ENCODE peak calls at places on chromosomes 16 and 17, in nine cellular contexts. One of them, this sample, is unnamed.

GRCh38 chr16:89430436-89431157 is 59.8 kb downstream of the ANKRD11 start:
- DNase-seq in OCI-LY7: no peak
- DNase-seq in left lung: no peak
- DNase-seq in body of pancreas: no peak
- DNase-seq in Caco-2: peak; percentile 58
- DNase-seq in fibroblast of the aortic adventitia: no peak
- DNase-seq in HepG2: peak; percentile 77
- DNase-seq in cardiac muscle cell: no peak
- DNase-seq in A549: no peak
- DNase-seq in this sample: peak; percentile 79

GRCh38 chr16:87487361-87487924 is 5.4 kb downstream of the ZCCHC14 start:
- DNase-seq in body of pancreas: peak; percentile 82
- DNase-seq in left lung: peak; percentile 76
- DNase-seq in HepG2: peak; percentile 97
- DNase-seq in Caco-2: peak; percentile 80
- DNase-seq in OCI-LY7: no peak
- DNase-seq in fibroblast of the aortic adventitia: no peak
- DNase-seq in A549: no peak
- DNase-seq in cardiac muscle cell: peak; percentile 30
- DNase-seq in this sample: no peak

GRCh38 chr17:73989671-73990070 is 213.8 kb upstream of the RPL38 start:
- DNase-seq in fibroblast of the aortic adventitia: no peak
- DNase-seq in body of pancreas: no peak
- DNase-seq in A549: no peak
- DNase-seq in OCI-LY7: no peak
- DNase-seq in Caco-2: no peak
- DNase-seq in HepG2: no peak
- DNase-seq in cardiac muscle cell: peak; percentile 38
- DNase-seq in left lung: no peak
- DNase-seq in this sample: no peak

GRCh38 chr16:69243479-69243878 is 56.5 kb downstream of the SNTB2 start:
- DNase-seq in Caco-2: no peak
- DNase-seq in cardiac muscle cell: no peak
- DNase-seq in A549: no peak
- DNase-seq in fibroblast of the aortic adventitia: peak; percentile 63
- DNase-seq in body of pancreas: no peak
- DNase-seq in left lung: no peak
- DNase-seq in OCI-LY7: no peak
- DNase-seq in HepG2: no peak
- DNase-seq in this sample: no peak

GRCh38 chr17:73634629-73635028 is 9.6 kb downstream of the SDK2 start:
- DNase-seq in HepG2: no peak
- DNase-seq in fibroblast of the aortic adventitia: no peak
- DNase-seq in A549: no peak
- DNase-seq in left lung: no peak
- DNase-seq in body of pancreas: no peak
- DNase-seq in OCI-LY7: no peak
- DNase-seq in Caco-2: no peak
- DNase-seq in cardiac muscle cell: no peak
- DNase-seq in this sample: no peak

GRCh38 chr17:17186051-17186450 is 20.1 kb downstream of the PLD6 start:
- DNase-seq in Caco-2: no peak
- DNase-seq in A549: no peak
- DNase-seq in body of pancreas: no peak
- DNase-seq in cardiac muscle cell: peak; percentile 24
- DNase-seq in left lung: no peak
- DNase-seq in HepG2: no peak
- DNase-seq in OCI-LY7: no peak
- DNase-seq in fibroblast of the aortic adventitia: no peak
- DNase-seq in this sample: peak; percentile 58

GRCh38 chr17:15917439-15918027 is 27.4 kb upstream of the ADORA2B start:
- DNase-seq in A549: no peak
- DNase-seq in fibroblast of the aortic adventitia: no peak
- DNase-seq in left lung: no peak
- DNase-seq in Caco-2: no peak
- DNase-seq in cardiac muscle cell: no peak
- DNase-seq in HepG2: no peak
- DNase-seq in OCI-LY7: no peak
- DNase-seq in body of pancreas: no peak
- DNase-seq in this sample: no peak

GRCh38 chr16:51095890-51096626 is 55.0 kb downstream of the SALL1 start:
- DNase-seq in left lung: no peak
- DNase-seq in A549: no peak
- DNase-seq in body of pancreas: no peak
- DNase-seq in cardiac muscle cell: no peak
- DNase-seq in OCI-LY7: no peak
- DNase-seq in fibroblast of the aortic adventitia: no peak
- DNase-seq in HepG2: peak; percentile 32
- DNase-seq in Caco-2: no peak
- DNase-seq in this sample: no peak

GRCh38 chr16:73615256-73615655 is 567.3 kb upstream of the ZFHX3 start:
- DNase-seq in left lung: no peak
- DNase-seq in body of pancreas: no peak
- DNase-seq in OCI-LY7: no peak
- DNase-seq in Caco-2: no peak
- DNase-seq in A549: no peak
- DNase-seq in HepG2: no peak
- DNase-seq in fibroblast of the aortic adventitia: no peak
- DNase-seq in cardiac muscle cell: no peak
- DNase-seq in this sample: no peak

GRCh38 chr16:17106243-17106791 is 364.4 kb downstream of the XYLT1 start:
- DNase-seq in OCI-LY7: no peak
- DNase-seq in Caco-2: no peak
- DNase-seq in cardiac muscle cell: peak; percentile 6
- DNase-seq in body of pancreas: no peak
- DNase-seq in HepG2: no peak
- DNase-seq in fibroblast of the aortic adventitia: no peak
- DNase-seq in left lung: no peak
- DNase-seq in A549: no peak
- DNase-seq in this sample: no peak

GRCh38 chr16:79639576-79640311 is 39.2 kb upstream of the MAF start:
- DNase-seq in A549: peak; percentile 23
- DNase-seq in cardiac muscle cell: no peak
- DNase-seq in left lung: no peak
- DNase-seq in Caco-2: no peak
- DNase-seq in HepG2: no peak
- DNase-seq in fibroblast of the aortic adventitia: no peak
- DNase-seq in OCI-LY7: no peak
- DNase-seq in body of pancreas: no peak
- DNase-seq in this sample: peak; percentile 69

GRCh38 chr16:67185003-67185865 is 1.5 kb upstream of the MATCAP1 start:
- DNase-seq in Caco-2: peak; percentile 95
- DNase-seq in left lung: peak; percentile 91
- DNase-seq in body of pancreas: peak; percentile 93
- DNase-seq in fibroblast of the aortic adventitia: peak; percentile 93
- DNase-seq in cardiac muscle cell: peak; percentile 97
- DNase-seq in OCI-LY7: peak; percentile 80
- DNase-seq in A549: peak; percentile 73
- DNase-seq in HepG2: peak; percentile 86
- DNase-seq in this sample: no peak
- H3K4me3 ChIP-seq in Caco-2: peak overlapping the region; percentile 90
- H3K4me3 ChIP-seq in left lung: peak overlapping the region; percentile 81
- H3K4me3 ChIP-seq in body of pancreas: no peak overlapping the region
- H3K4me3 ChIP-seq in fibroblast of the aortic adventitia: peak overlapping the region; percentile 39
- H3K4me3 ChIP-seq in cardiac muscle cell: no peak overlapping the region
- H3K4me3 ChIP-seq in OCI-LY7: no peak overlapping the region
- H3K4me3 ChIP-seq in A549: no peak overlapping the region
- H3K4me3 ChIP-seq in HepG2: peak overlapping the region; percentile 98
- H3K4me3 ChIP-seq in this sample: peak overlapping the region; percentile 80

GRCh38 chr16:718922-719321 is 2.0 kb upstream of the ANTKMT start:
- DNase-seq in A549: no peak
- DNase-seq in body of pancreas: no peak
- DNase-seq in Caco-2: no peak
- DNase-seq in OCI-LY7: no peak
- DNase-seq in cardiac muscle cell: no peak
- DNase-seq in HepG2: no peak
- DNase-seq in left lung: no peak
- DNase-seq in fibroblast of the aortic adventitia: no peak
- DNase-seq in this sample: no peak

GRCh38 chr16:719815-720506 is 985 bp upstream of the ANTKMT start:
- DNase-seq in A549: peak; percentile 70
- DNase-seq in left lung: no peak
- DNase-seq in fibroblast of the aortic adventitia: no peak
- DNase-seq in body of pancreas: no peak
- DNase-seq in Caco-2: peak; percentile 69
- DNase-seq in cardiac muscle cell: no peak
- DNase-seq in OCI-LY7: peak; percentile 83
- DNase-seq in HepG2: peak; percentile 66
- DNase-seq in this sample: no peak

GRCh38 chr16:720990-721764 is at the start of gene ANTKMT:
- DNase-seq in HepG2: peak; percentile 80
- DNase-seq in Caco-2: peak; percentile 89
- DNase-seq in A549: peak; percentile 84
- DNase-seq in cardiac muscle cell: peak; percentile 95
- DNase-seq in body of pancreas: peak; percentile 86
- DNase-seq in OCI-LY7: peak; percentile 96
- DNase-seq in fibroblast of the aortic adventitia: peak; percentile 65
- DNase-seq in left lung: peak; percentile 84
- DNase-seq in this sample: peak; percentile 69

GRCh38 chr16:721765-722481 is 977 bp downstream of the ANTKMT start:
- DNase-seq in left lung: no peak
- DNase-seq in body of pancreas: no peak
- DNase-seq in A549: no peak
- DNase-seq in OCI-LY7: no peak
- DNase-seq in HepG2: no peak
- DNase-seq in cardiac muscle cell: no peak
- DNase-seq in fibroblast of the aortic adventitia: no peak
- DNase-seq in Caco-2: no peak
- DNase-seq in this sample: no peak

DNA sequence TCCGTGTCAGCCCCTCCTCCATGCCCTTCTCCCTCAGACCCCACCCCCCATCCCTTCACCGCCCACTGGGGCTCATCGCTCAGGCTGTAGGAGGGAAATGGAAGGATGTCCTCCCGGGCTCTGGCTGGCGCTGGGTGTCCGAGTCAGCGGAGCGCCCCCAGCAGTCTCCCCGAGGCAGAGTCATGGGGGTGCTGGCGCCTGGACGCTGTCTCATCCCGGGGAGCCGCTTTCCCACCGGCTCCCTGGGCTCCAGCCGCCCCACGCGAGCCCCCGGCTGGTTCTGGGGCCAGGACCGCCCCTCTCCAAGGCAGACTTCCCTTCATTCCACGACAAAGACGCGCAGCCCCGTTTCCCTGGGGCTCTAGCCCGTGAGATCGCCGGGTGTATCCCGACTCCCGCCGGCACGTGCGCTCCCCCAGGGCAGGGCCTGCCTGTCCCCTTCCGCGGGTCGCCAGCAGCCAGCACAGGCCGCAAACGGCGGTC is 398 bp upstream of the ANTKMT start:
- DNase-seq in cardiac muscle cell: peak; percentile 78
- DNase-seq in A549: peak; percentile 72
- DNase-seq in body of pancreas: no peak
- DNase-seq in fibroblast of the aortic adventitia: peak; percentile 62
- DNase-seq in OCI-LY7: no peak
- DNase-seq in Caco-2: peak; percentile 64
- DNase-seq in HepG2: no peak
- DNase-seq in left lung: no peak
- DNase-seq in this sample: no peak
- TF ChIP-seq CTCF in cardiac muscle cell: peak; percentile 24
- TF ChIP-seq CTCF in A549: peak; percentile 30
- TF ChIP-seq CTCF in body of pancreas: no peak
- TF ChIP-seq CTCF in fibroblast of the aortic adventitia: peak; percentile 34
- TF ChIP-seq CTCF in OCI-LY7: peak; percentile 58
- TF ChIP-seq CTCF in Caco-2: no peak
- TF ChIP-seq CTCF in HepG2: peak; percentile 46
- TF ChIP-seq CTCF in left lung: no peak
- TF ChIP-seq CTCF in this sample: peak; percentile 22

GRCh38 chr17:9258115-9259020 is 237.1 kb downstream of the NTN1 start:
- DNase-seq in Caco-2: peak; percentile 37
- DNase-seq in HepG2: peak; percentile 67
- DNase-seq in body of pancreas: no peak
- DNase-seq in fibroblast of the aortic adventitia: no peak
- DNase-seq in OCI-LY7: no peak
- DNase-seq in left lung: no peak
- DNase-seq in A549: no peak
- DNase-seq in cardiac muscle cell: no peak
- DNase-seq in this sample: no peak

GRCh38 chr17:9256944-9257629 is 235.8 kb downstream of the NTN1 start:
- DNase-seq in HepG2: no peak
- DNase-seq in fibroblast of the aortic adventitia: no peak
- DNase-seq in A549: no peak
- DNase-seq in left lung: no peak
- DNase-seq in OCI-LY7: no peak
- DNase-seq in Caco-2: no peak
- DNase-seq in body of pancreas: no peak
- DNase-seq in cardiac muscle cell: no peak
- DNase-seq in this sample: no peak

GRCh38 chr17:9254841-9255240 is 233.5 kb downstream of the NTN1 start:
- DNase-seq in A549: no peak
- DNase-seq in cardiac muscle cell: no peak
- DNase-seq in OCI-LY7: no peak
- DNase-seq in HepG2: no peak
- DNase-seq in Caco-2: no peak
- DNase-seq in body of pancreas: no peak
- DNase-seq in fibroblast of the aortic adventitia: no peak
- DNase-seq in left lung: no peak
- DNase-seq in this sample: no peak

GRCh38 chr17:9255838-9256237 is 234.5 kb downstream of the NTN1 start:
- DNase-seq in body of pancreas: no peak
- DNase-seq in left lung: no peak
- DNase-seq in A549: no peak
- DNase-seq in HepG2: no peak
- DNase-seq in fibroblast of the aortic adventitia: no peak
- DNase-seq in OCI-LY7: no peak
- DNase-seq in Caco-2: no peak
- DNase-seq in cardiac muscle cell: no peak
- DNase-seq in this sample: no peak

DNA sequence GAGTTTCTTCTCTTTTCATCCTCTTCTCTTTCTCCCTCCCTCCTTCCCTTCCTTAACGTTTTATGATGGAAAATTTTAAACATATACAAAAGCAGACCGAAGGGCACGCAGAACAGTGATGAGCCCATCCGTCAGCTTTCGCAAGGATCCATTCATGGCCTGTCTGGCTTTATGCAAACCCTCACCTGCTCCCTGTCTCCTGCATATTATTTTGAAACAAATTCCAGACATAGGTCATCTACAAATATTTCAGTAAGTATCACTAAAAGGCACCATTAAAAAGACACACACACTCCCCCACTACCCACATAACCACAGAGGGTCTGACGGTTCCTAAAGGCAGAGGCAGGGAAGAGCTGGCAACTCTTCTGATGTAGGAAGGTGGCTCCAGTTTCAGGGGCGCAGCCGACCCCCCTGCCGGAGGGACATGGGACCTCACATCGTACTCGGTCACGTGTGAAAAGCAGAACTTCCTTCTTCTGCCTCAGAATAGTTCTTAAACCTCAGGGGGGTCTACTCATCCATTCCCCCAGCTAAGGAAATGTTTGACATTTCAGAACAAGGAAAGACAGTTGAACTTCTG is 235.1 kb downstream of the NTN1 start:
- DNase-seq in cardiac muscle cell: no peak
- DNase-seq in left lung: no peak
- DNase-seq in fibroblast of the aortic adventitia: no peak
- DNase-seq in OCI-LY7: no peak
- DNase-seq in HepG2: no peak
- DNase-seq in Caco-2: no peak
- DNase-seq in A549: no peak
- DNase-seq in body of pancreas: no peak
- DNase-seq in this sample: no peak
- H3K4me3 ChIP-seq in cardiac muscle cell: no peak overlapping the region
- H3K4me3 ChIP-seq in left lung: no peak overlapping the region
- H3K4me3 ChIP-seq in fibroblast of the aortic adventitia: no peak overlapping the region
- H3K4me3 ChIP-seq in OCI-LY7: no peak overlapping the region
- H3K4me3 ChIP-seq in HepG2: no peak overlapping the region
- H3K4me3 ChIP-seq in Caco-2: no peak overlapping the region
- H3K4me3 ChIP-seq in A549: no peak overlapping the region
- H3K4me3 ChIP-seq in body of pancreas: no peak overlapping the region
- H3K4me3 ChIP-seq in this sample: no peak overlapping the region

GRCh38 chr17:83076930-83077329 is 2.5 kb upstream of the METRNL start:
- DNase-seq in body of pancreas: no peak
- DNase-seq in A549: no peak
- DNase-seq in OCI-LY7: no peak
- DNase-seq in fibroblast of the aortic adventitia: no peak
- DNase-seq in cardiac muscle cell: no peak
- DNase-seq in Caco-2: peak; percentile 66
- DNase-seq in left lung: no peak
- DNase-seq in HepG2: no peak
- DNase-seq in this sample: no peak
- TF ChIP-seq CTCF in body of pancreas: peak; percentile 42
- TF ChIP-seq CTCF in A549: peak; percentile 54
- TF ChIP-seq CTCF in OCI-LY7: peak; percentile 60
- TF ChIP-seq CTCF in fibroblast of the aortic adventitia: peak; percentile 16
- TF ChIP-seq CTCF in cardiac muscle cell: no peak
- TF ChIP-seq CTCF in Caco-2: peak; percentile 55
- TF ChIP-seq CTCF in left lung: peak; percentile 9
- TF ChIP-seq CTCF in HepG2: peak; percentile 76
- TF ChIP-seq CTCF in this sample: peak; percentile 61

This sample was measured in LNCaP clone FGC.